ENCODE peak calls at places on chromosomes 16 and 17, in six cellular contexts. R is AG10803, F is Panc1, C is GM12864, X is right lobe of liver, W is lower leg skin. B is an unnamed sample.

GRCh38 chr16:2156849-2157224 is 1.3 kb downstream of the TRAF7 start:
- DNase-seq in R (no peak), F (no peak), C (no peak), X (no peak), W (no peak), B (no peak)

GRCh38 chr16:64687089-64687488 is 434.8 kb downstream of the CDH11 start:
- DNase-seq in R (no peak), F (no peak), C (no peak), X (no peak), W (no peak), B (no peak)

GRCh38 chr17:73480740-73481139 is 163.5 kb downstream of the SDK2 start:
- DNase-seq in R (no peak), F (no peak), C (no peak), X (no peak), W (no peak), B (no peak)

GRCh38 chr16:12917246-12917645 is 15.8 kb downstream of the SHISA9 start:
- DNase-seq in R (no peak), F (no peak), C (no peak), X (no peak), W (no peak), B (no peak)

GRCh38 chr16:4517812-4518211 is 20.8 kb downstream of the CDIP1 start:
- DNase-seq in R (no peak), F (no peak), C (no peak), X (no peak), W (no peak), B (no peak)

GRCh38 chr17:5583426-5584382 is 605 bp downstream of the NLRP1 start:
- DNase-seq in R (peak), F (no peak), C (no peak), X (no peak), W (peak), B (no peak)

GRCh38 chr17:33121272-33121671 is 129.6 kb downstream of the SPACA3 start:
- DNase-seq in R (no peak), F (no peak), C (no peak), X (no peak), W (no peak), B (no peak)

GRCh38 chr17:8463089-8463488 is 27.4 kb downstream of the NDEL1 start:
- DNase-seq in R (peak), F (no peak), C (no peak), X (no peak), W (no peak), B (peak)

GRCh38 chr17:56891751-56892150 is 22.1 kb downstream of the TRIM25 start:
- DNase-seq in R (no peak), F (no peak), C (no peak), X (no peak), W (no peak), B (no peak)
- TF ChIP-seq CTCF in R (peak), F (no peak), C (peak), X (peak), W (no peak), B (peak)

GRCh38 chr16:78480588-78480987 is 381.1 kb downstream of the WWOX start:
- DNase-seq in R (no peak), F (no peak), C (no peak), X (no peak), W (no peak), B (no peak)

GRCh38 chr16:78479723-78480122 is 380.3 kb downstream of the WWOX start:
- DNase-seq in R (no peak), F (no peak), C (no peak), X (no peak), W (no peak), B (no peak)

GRCh38 chr16:78474762-78475161 is 375.3 kb downstream of the WWOX start:
- DNase-seq in R (no peak), F (no peak), C (no peak), X (no peak), W (no peak), B (no peak)

GRCh38 chr16:78483124-78483992 is 383.9 kb downstream of the WWOX start:
- DNase-seq in R (no peak), F (no peak), C (no peak), X (no peak), W (no peak), B (no peak)

DNA sequence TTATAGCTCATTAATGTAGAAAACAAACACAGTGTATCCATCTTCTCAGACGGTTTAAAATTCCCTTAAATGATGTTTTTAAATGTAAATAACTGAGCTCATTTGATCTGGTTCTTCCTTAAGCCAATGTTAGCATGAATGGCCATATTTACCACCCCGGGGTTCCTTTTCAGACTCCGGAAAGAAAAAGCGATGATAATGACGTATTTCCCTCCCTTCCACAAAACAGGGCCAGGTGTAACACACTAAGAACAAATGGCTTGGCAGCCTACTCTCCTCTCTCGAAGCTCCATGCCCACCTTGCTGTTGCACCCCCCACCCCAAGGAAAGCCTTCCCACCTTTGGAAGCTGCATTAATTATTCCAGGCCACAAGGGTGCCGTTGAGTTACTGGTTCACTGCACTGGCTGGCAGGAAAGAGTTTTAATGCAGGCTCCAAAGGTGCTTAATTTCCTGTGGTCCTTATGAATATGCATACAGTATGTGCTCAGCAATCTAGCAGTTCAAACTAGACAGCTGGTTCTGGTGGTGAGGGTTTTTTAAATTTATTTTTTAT is 378.9 kb downstream of the WWOX start:
- DNase-seq in R (no peak), F (no peak), C (no peak), X (no peak), W (no peak), B (no peak)
- TF ChIP-seq CTCF in R (peak), F (no peak), C (peak), X (peak), W (no peak), B (no peak)

GRCh38 chr17:81907219-81908145 is 3.7 kb downstream of the PCYT2 start:
- DNase-seq in R (no peak), F (no peak), C (no peak), X (peak), W (no peak), B (no peak)
- TF ChIP-seq CTCF in R (no peak), F (no peak), C (peak), X (no peak), W (no peak), B (no peak)

DNA sequence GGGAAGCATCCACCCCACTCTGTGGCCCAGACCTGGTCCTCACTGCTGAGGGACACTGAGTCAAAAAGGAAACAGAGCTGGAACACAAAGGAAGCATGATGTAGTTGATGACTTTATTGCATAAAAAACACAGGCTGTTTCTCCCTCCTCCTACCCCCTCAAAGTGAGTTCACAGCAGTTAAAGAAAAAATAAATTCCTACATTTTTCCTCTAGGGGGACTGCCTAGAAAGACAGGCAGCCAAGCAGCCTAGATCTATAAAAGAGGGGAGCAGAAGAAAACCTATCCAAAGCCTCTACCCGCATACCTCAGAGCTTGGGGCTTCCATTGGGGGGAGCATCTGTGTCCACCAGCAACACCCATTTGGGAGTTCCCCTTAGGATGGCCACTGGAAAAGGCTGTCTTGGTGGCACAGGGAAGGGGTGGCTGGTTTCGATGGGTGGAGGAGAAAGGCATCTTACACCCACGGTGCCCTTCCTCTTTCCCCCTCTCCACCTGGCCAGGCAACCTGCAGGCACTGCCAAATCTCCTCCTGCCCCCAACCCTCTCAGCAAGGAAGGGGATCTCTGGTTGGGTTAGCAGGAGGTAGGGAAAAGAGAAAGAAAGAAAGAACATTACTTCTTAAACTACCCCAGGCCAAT is 3.9 kb upstream of the SCRN2 start:
- DNase-seq in R (peak), F (no peak), C (no peak), X (no peak), W (no peak), B (no peak)
- TF ChIP-seq CTCF in R (peak), F (peak), C (peak), X (peak), W (no peak), B (peak)

DNA sequence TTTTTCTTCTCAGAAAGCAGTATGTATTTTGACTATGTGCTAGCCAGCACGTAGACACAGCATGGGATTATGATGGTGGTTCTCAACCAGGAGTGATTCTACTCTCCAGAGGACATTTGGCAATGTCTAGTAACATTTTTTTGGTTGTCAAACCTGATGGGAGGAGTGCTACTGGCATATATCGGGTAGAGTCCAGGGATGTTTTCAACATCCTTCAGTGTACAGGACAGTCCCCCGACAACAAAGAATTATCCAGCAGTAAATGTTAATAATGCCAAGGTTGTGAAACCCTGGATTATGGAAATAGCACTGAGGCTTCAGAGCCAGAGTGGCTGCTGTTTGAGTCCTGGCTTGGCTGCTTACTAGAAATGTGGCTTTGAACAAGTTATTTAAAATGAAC is 27.7 kb downstream of the AP2B1 start:
- DNase-seq in R (peak), F (no peak), C (no peak), X (no peak), W (no peak), B (no peak)
- TF ChIP-seq CTCF in R (no peak), F (no peak), C (no peak), X (no peak), W (no peak), B (no peak)

B was measured in AG09309.